ENCODE peak calls at places on chromosomes 11 and 22, in nine cellular contexts. X is fibroblast of mammary gland, K is lung, T is T-helper 17 cell, H is thoracic aorta, U is PC-9, V is kidney, F is NCI-H2171 treated with DMSO at 0.1 percent for 48 hours, D is astrocyte of the spinal cord. I is an unnamed sample.

GRCh38 chr11:114082767-114083181 is 23.3 kb downstream of the ZBTB16 start:
- DNase-seq in V (no peak), F (no peak), T (no peak), X (no peak), U (no peak), H (no peak), D (peak), K (no peak), I (peak)

GRCh38 chr22:20086763-20087162 is 6.7 kb downstream of the DGCR8 start:
- DNase-seq in V (peak), K (no peak), T (no peak), F (no peak), H (no peak), D (no peak), U (no peak), X (no peak), I (no peak)

GRCh38 chr11:123145220-123145619 is 49.8 kb downstream of the CLMP start:
- DNase-seq in H (peak), D (peak), X (peak), V (peak), T (no peak), U (peak), F (peak), K (peak), I (no peak)

GRCh38 chr11:914747-915493 is 4.3 kb upstream of the CHID1 start:
- DNase-seq in T (no peak), U (no peak), D (no peak), X (no peak), K (peak), F (no peak), V (no peak), H (peak), I (peak)

GRCh38 chr11:78365381-78365792 is 52.2 kb downstream of the GAB2 start:
- DNase-seq in D (no peak), H (no peak), T (no peak), X (no peak), V (no peak), K (peak), U (peak), F (no peak), I (no peak)

GRCh38 chr11:6655790-6656580 is at the start of gene DCHS1:
- DNase-seq in H (no peak), D (no peak), U (no peak), T (peak), V (peak), X (no peak), K (no peak), F (no peak), I (peak)

GRCh38 chr11:11505190-11505589 is 116.6 kb downstream of the GALNT18 start:
- DNase-seq in D (no peak), X (no peak), U (no peak), H (no peak), T (no peak), K (no peak), V (no peak), F (no peak), I (no peak)

GRCh38 chr11:34346551-34346950 is 11.3 kb downstream of the ABTB2 start:
- DNase-seq in V (no peak), F (no peak), X (peak), K (no peak), U (peak), H (no peak), D (no peak), T (no peak), I (no peak)

GRCh38 chr11:45042560-45042959 is 91.9 kb upstream of the TP53I11 start:
- DNase-seq in F (peak), H (peak), V (no peak), T (no peak), X (peak), U (no peak), K (no peak), D (no peak), I (no peak)

GRCh38 chr11:117314840-117315239 is 1.2 kb downstream of the BACE1 start:
- DNase-seq in H (no peak), D (no peak), U (no peak), F (no peak), X (no peak), K (no peak), T (no peak), V (no peak), I (peak)

GRCh38 chr11:114263510-114264170 is 32.6 kb upstream of the NNMT start:
- DNase-seq in T (no peak), F (no peak), V (no peak), H (no peak), X (no peak), K (no peak), U (no peak), D (no peak), I (no peak)

GRCh38 chr11:88292156-88292844 is 45.2 kb downstream of the CTSC start:
- DNase-seq in D (peak), T (no peak), F (peak), V (no peak), H (no peak), K (no peak), U (no peak), X (peak), I (no peak)

I was measured in spleen.